ENCODE peak calls at places on chromosomes 5 and 9, in nine cellular contexts. One of them, this sample, is unnamed.

GRCh38 chr9:79592736-79593493 is 21.1 kb downstream of the TLE4 start:
- DNase-seq in central memory CD4-positive, alpha-beta T cell: peak
- DNase-seq in head of caudate nucleus: no peak
- DNase-seq in stomach: no peak
- DNase-seq in activated CD4-positive, alpha-beta T cell treated with anti-CD3 and anti-CD28 coated beads, Interleukin-2, amount 10 ng/mL, durations not matched to agents 24 days and 14 days: peak
- DNase-seq in NCI-H1436: no peak
- DNase-seq in hepatocyte: no peak
- DNase-seq in COR-L47: no peak
- DNase-seq in nucleus accumbens: no peak
- DNase-seq in this sample: peak

GRCh38 chr9:35311891-35312639 is 150.3 kb downstream of the UNC13B start:
- DNase-seq in central memory CD4-positive, alpha-beta T cell: no peak
- DNase-seq in head of caudate nucleus: no peak
- DNase-seq in stomach: no peak
- DNase-seq in activated CD4-positive, alpha-beta T cell treated with anti-CD3 and anti-CD28 coated beads, Interleukin-2, amount 10 ng/mL, durations not matched to agents 24 days and 14 days: no peak
- DNase-seq in NCI-H1436: no peak
- DNase-seq in hepatocyte: no peak
- DNase-seq in COR-L47: no peak
- DNase-seq in nucleus accumbens: no peak
- DNase-seq in this sample: no peak

GRCh38 chr9:113708821-113709713 is 167.0 kb upstream of the ZNF618 start:
- DNase-seq in central memory CD4-positive, alpha-beta T cell: no peak
- DNase-seq in head of caudate nucleus: no peak
- DNase-seq in stomach: no peak
- DNase-seq in activated CD4-positive, alpha-beta T cell treated with anti-CD3 and anti-CD28 coated beads, Interleukin-2, amount 10 ng/mL, durations not matched to agents 24 days and 14 days: no peak
- DNase-seq in NCI-H1436: no peak
- DNase-seq in hepatocyte: no peak
- DNase-seq in COR-L47: no peak
- DNase-seq in nucleus accumbens: no peak
- DNase-seq in this sample: no peak

GRCh38 chr9:120931278-120932085 is 4.9 kb upstream of the TRAF1 start:
- DNase-seq in central memory CD4-positive, alpha-beta T cell: peak
- DNase-seq in head of caudate nucleus: no peak
- DNase-seq in stomach: peak
- DNase-seq in activated CD4-positive, alpha-beta T cell treated with anti-CD3 and anti-CD28 coated beads, Interleukin-2, amount 10 ng/mL, durations not matched to agents 24 days and 14 days: peak
- DNase-seq in NCI-H1436: no peak
- DNase-seq in hepatocyte: no peak
- DNase-seq in COR-L47: no peak
- DNase-seq in nucleus accumbens: no peak
- DNase-seq in this sample: peak

GRCh38 chr9:4386819-4387218 is 87.0 kb upstream of the GLIS3 start:
- DNase-seq in central memory CD4-positive, alpha-beta T cell: no peak
- DNase-seq in head of caudate nucleus: no peak
- DNase-seq in stomach: no peak
- DNase-seq in activated CD4-positive, alpha-beta T cell treated with anti-CD3 and anti-CD28 coated beads, Interleukin-2, amount 10 ng/mL, durations not matched to agents 24 days and 14 days: no peak
- DNase-seq in NCI-H1436: no peak
- DNase-seq in hepatocyte: no peak
- DNase-seq in COR-L47: no peak
- DNase-seq in nucleus accumbens: no peak
- DNase-seq in this sample: no peak

GRCh38 chr5:14144586-14145355 is 1.6 kb downstream of the TRIO start:
- DNase-seq in central memory CD4-positive, alpha-beta T cell: peak
- DNase-seq in head of caudate nucleus: peak
- DNase-seq in stomach: peak
- DNase-seq in activated CD4-positive, alpha-beta T cell treated with anti-CD3 and anti-CD28 coated beads, Interleukin-2, amount 10 ng/mL, durations not matched to agents 24 days and 14 days: peak
- DNase-seq in NCI-H1436: peak
- DNase-seq in hepatocyte: peak
- DNase-seq in COR-L47: peak
- DNase-seq in nucleus accumbens: peak
- DNase-seq in this sample: peak

GRCh38 chr9:128249914-128250838 is 25.6 kb downstream of the GOLGA2 start:
- DNase-seq in central memory CD4-positive, alpha-beta T cell: peak
- DNase-seq in head of caudate nucleus: peak
- DNase-seq in stomach: peak
- DNase-seq in activated CD4-positive, alpha-beta T cell treated with anti-CD3 and anti-CD28 coated beads, Interleukin-2, amount 10 ng/mL, durations not matched to agents 24 days and 14 days: peak
- DNase-seq in NCI-H1436: no peak
- DNase-seq in hepatocyte: peak
- DNase-seq in COR-L47: no peak
- DNase-seq in nucleus accumbens: peak
- DNase-seq in this sample: peak

GRCh38 chr9:113577525-113578261 is 114.2 kb downstream of the RGS3 start:
- DNase-seq in central memory CD4-positive, alpha-beta T cell: no peak
- DNase-seq in head of caudate nucleus: no peak
- DNase-seq in stomach: no peak
- DNase-seq in activated CD4-positive, alpha-beta T cell treated with anti-CD3 and anti-CD28 coated beads, Interleukin-2, amount 10 ng/mL, durations not matched to agents 24 days and 14 days: no peak
- DNase-seq in NCI-H1436: no peak
- DNase-seq in hepatocyte: no peak
- DNase-seq in COR-L47: no peak
- DNase-seq in nucleus accumbens: no peak
- DNase-seq in this sample: no peak

GRCh38 chr9:134936021-134936761 is 18.5 kb upstream of the FCN1 start:
- DNase-seq in central memory CD4-positive, alpha-beta T cell: no peak
- DNase-seq in head of caudate nucleus: peak
- DNase-seq in stomach: no peak
- DNase-seq in activated CD4-positive, alpha-beta T cell treated with anti-CD3 and anti-CD28 coated beads, Interleukin-2, amount 10 ng/mL, durations not matched to agents 24 days and 14 days: no peak
- DNase-seq in NCI-H1436: no peak
- DNase-seq in hepatocyte: no peak
- DNase-seq in COR-L47: no peak
- DNase-seq in nucleus accumbens: no peak
- DNase-seq in this sample: no peak

GRCh38 chr5:41284938-41285337 is 71.6 kb upstream of the C6 start:
- DNase-seq in central memory CD4-positive, alpha-beta T cell: no peak
- DNase-seq in head of caudate nucleus: no peak
- DNase-seq in stomach: no peak
- DNase-seq in activated CD4-positive, alpha-beta T cell treated with anti-CD3 and anti-CD28 coated beads, Interleukin-2, amount 10 ng/mL, durations not matched to agents 24 days and 14 days: no peak
- DNase-seq in NCI-H1436: no peak
- DNase-seq in hepatocyte: no peak
- DNase-seq in COR-L47: no peak
- DNase-seq in nucleus accumbens: no peak
- DNase-seq in this sample: no peak

GRCh38 chr5:74282495-74282894 is 358.0 kb downstream of the ENC1 start:
- DNase-seq in central memory CD4-positive, alpha-beta T cell: no peak
- DNase-seq in head of caudate nucleus: no peak
- DNase-seq in stomach: no peak
- DNase-seq in activated CD4-positive, alpha-beta T cell treated with anti-CD3 and anti-CD28 coated beads, Interleukin-2, amount 10 ng/mL, durations not matched to agents 24 days and 14 days: no peak
- DNase-seq in NCI-H1436: no peak
- DNase-seq in hepatocyte: no peak
- DNase-seq in COR-L47: no peak
- DNase-seq in nucleus accumbens: no peak
- DNase-seq in this sample: no peak

GRCh38 chr9:120625222-120625621 is 45.3 kb upstream of the CDK5RAP2 start:
- DNase-seq in central memory CD4-positive, alpha-beta T cell: no peak
- DNase-seq in head of caudate nucleus: no peak
- DNase-seq in stomach: no peak
- DNase-seq in activated CD4-positive, alpha-beta T cell treated with anti-CD3 and anti-CD28 coated beads, Interleukin-2, amount 10 ng/mL, durations not matched to agents 24 days and 14 days: no peak
- DNase-seq in NCI-H1436: no peak
- DNase-seq in hepatocyte: no peak
- DNase-seq in COR-L47: no peak
- DNase-seq in nucleus accumbens: no peak
- DNase-seq in this sample: no peak

GRCh38 chr9:113309204-113309813 is 6.1 kb upstream of the RNF183 start:
- DNase-seq in central memory CD4-positive, alpha-beta T cell: peak
- DNase-seq in head of caudate nucleus: peak
- DNase-seq in stomach: peak
- DNase-seq in activated CD4-positive, alpha-beta T cell treated with anti-CD3 and anti-CD28 coated beads, Interleukin-2, amount 10 ng/mL, durations not matched to agents 24 days and 14 days: peak
- DNase-seq in NCI-H1436: peak
- DNase-seq in hepatocyte: peak
- DNase-seq in COR-L47: no peak
- DNase-seq in nucleus accumbens: no peak
- DNase-seq in this sample: peak

GRCh38 chr5:170791325-170791954 is 7.9 kb downstream of the GABRP start:
- DNase-seq in central memory CD4-positive, alpha-beta T cell: no peak
- DNase-seq in head of caudate nucleus: peak
- DNase-seq in stomach: peak
- DNase-seq in activated CD4-positive, alpha-beta T cell treated with anti-CD3 and anti-CD28 coated beads, Interleukin-2, amount 10 ng/mL, durations not matched to agents 24 days and 14 days: no peak
- DNase-seq in NCI-H1436: peak
- DNase-seq in hepatocyte: peak
- DNase-seq in COR-L47: peak
- DNase-seq in nucleus accumbens: peak
- DNase-seq in this sample: no peak

GRCh38 chr5:138635268-138635667 is 60.1 kb upstream of the HSPA9 start:
- DNase-seq in central memory CD4-positive, alpha-beta T cell: no peak
- DNase-seq in head of caudate nucleus: no peak
- DNase-seq in stomach: no peak
- DNase-seq in activated CD4-positive, alpha-beta T cell treated with anti-CD3 and anti-CD28 coated beads, Interleukin-2, amount 10 ng/mL, durations not matched to agents 24 days and 14 days: no peak
- DNase-seq in NCI-H1436: no peak
- DNase-seq in hepatocyte: peak
- DNase-seq in COR-L47: no peak
- DNase-seq in nucleus accumbens: no peak
- DNase-seq in this sample: no peak

GRCh38 chr5:155381654-155382053 is 368.1 kb downstream of the KIF4B start:
- DNase-seq in central memory CD4-positive, alpha-beta T cell: no peak
- DNase-seq in head of caudate nucleus: no peak
- DNase-seq in stomach: no peak
- DNase-seq in activated CD4-positive, alpha-beta T cell treated with anti-CD3 and anti-CD28 coated beads, Interleukin-2, amount 10 ng/mL, durations not matched to agents 24 days and 14 days: no peak
- DNase-seq in NCI-H1436: no peak
- DNase-seq in hepatocyte: no peak
- DNase-seq in COR-L47: no peak
- DNase-seq in nucleus accumbens: no peak
- DNase-seq in this sample: no peak

This sample was measured in CD4-positive, alpha-beta memory T cell.